ENCODE peak calls at places on chromosome 12, in four cellular contexts. D is coronary artery, S is spleen, V is globus pallidus. T is an unnamed sample.

GRCh38 chr12:69258655-69259054 is 19.3 kb downstream of the CPSF6 start:
- DNase-seq in D (no peak), S (no peak), V (no peak), T (no peak)

GRCh38 chr12:74449872-74450271 is 87.8 kb upstream of the ATXN7L3B start:
- DNase-seq in D (no peak), S (no peak), V (no peak), T (no peak)

GRCh38 chr12:65083581-65083980 is 37.5 kb downstream of the WIF1 start:
- DNase-seq in D (no peak), S (no peak), V (no peak), T (no peak)

GRCh38 chr12:100279612-100280244 is 12.8 kb downstream of the SCYL2 start:
- DNase-seq in D (no peak), S (no peak), V (no peak), T (no peak)

GRCh38 chr12:100661300-100661951 is 87.9 kb downstream of the GAS2L3 start:
- DNase-seq in D (no peak), S (no peak), V (no peak), T (no peak)

GRCh38 chr12:28079539-28079938 is 107.0 kb upstream of the PTHLH start:
- DNase-seq in D (no peak), S (no peak), V (no peak), T (no peak)

GRCh38 chr12:23140710-23141109 is 515.7 kb downstream of the ETNK1 start:
- DNase-seq in D (no peak), S (no peak), V (no peak), T (no peak)

GRCh38 chr12:28933864-28934527 is 215.1 kb upstream of the FAR2 start:
- DNase-seq in D (no peak), S (no peak), V (no peak), T (no peak)

GRCh38 chr12:88684610-88685009 is 104.3 kb upstream of the KITLG start:
- DNase-seq in D (no peak), S (no peak), V (no peak), T (no peak)

T was measured in activated CD4-positive, alpha-beta T cell treated with anti-CD3 and anti-CD28 coated beads for 24 hours.